ENCODE peak calls at places on chromosomes 5 and 9, in seven cellular contexts. One of them, this sample, is unnamed.

GRCh38 chr5:73748510-73749410 is 122.8 kb downstream of the ARHGEF28 start:
- DNase-seq in HTR-8/SVneo: no peak
- DNase-seq in DND-41: no peak
- DNase-seq in stimulated activated CD8-positive, alpha-beta memory T cell treated with anti-CD3 and anti-CD28 coated beads, Interleukin-15, amount 100 ng/mL, for 24 hours: no peak
- DNase-seq in stimulated activated CD4-positive, alpha-beta T cell treated with anti-CD3 and anti-CD28 coated beads, Interleukin-15, amount 100 ng/mL, for 1 hour: no peak
- DNase-seq in Right ventricle myocardium superior: peak; percentile 65
- DNase-seq in effector memory CD8-positive, alpha-beta T cell: no peak
- DNase-seq in this sample: peak; percentile 73

GRCh38 chr9:100066539-100066938 is 32.3 kb downstream of the ERP44 start:
- DNase-seq in DND-41: peak; percentile 51
- DNase-seq in Right ventricle myocardium superior: no peak
- DNase-seq in stimulated activated CD4-positive, alpha-beta T cell treated with anti-CD3 and anti-CD28 coated beads, Interleukin-15, amount 100 ng/mL, for 1 hour: no peak
- DNase-seq in effector memory CD8-positive, alpha-beta T cell: no peak
- DNase-seq in HTR-8/SVneo: no peak
- DNase-seq in stimulated activated CD8-positive, alpha-beta memory T cell treated with anti-CD3 and anti-CD28 coated beads, Interleukin-15, amount 100 ng/mL, for 24 hours: no peak
- DNase-seq in this sample: peak; percentile 33

GRCh38 chr5:147954971-147955370 is 48.6 kb upstream of the C5orf46 start:
- DNase-seq in HTR-8/SVneo: no peak
- DNase-seq in Right ventricle myocardium superior: no peak
- DNase-seq in stimulated activated CD4-positive, alpha-beta T cell treated with anti-CD3 and anti-CD28 coated beads, Interleukin-15, amount 100 ng/mL, for 1 hour: no peak
- DNase-seq in DND-41: no peak
- DNase-seq in stimulated activated CD8-positive, alpha-beta memory T cell treated with anti-CD3 and anti-CD28 coated beads, Interleukin-15, amount 100 ng/mL, for 24 hours: no peak
- DNase-seq in effector memory CD8-positive, alpha-beta T cell: no peak
- DNase-seq in this sample: no peak

GRCh38 chr9:132507670-132508469 is 74.5 kb upstream of the BARHL1 start:
- DNase-seq in stimulated activated CD4-positive, alpha-beta T cell treated with anti-CD3 and anti-CD28 coated beads, Interleukin-15, amount 100 ng/mL, for 1 hour: peak; percentile 37
- DNase-seq in HTR-8/SVneo: peak; percentile 85
- DNase-seq in stimulated activated CD8-positive, alpha-beta memory T cell treated with anti-CD3 and anti-CD28 coated beads, Interleukin-15, amount 100 ng/mL, for 24 hours: peak; percentile 31
- DNase-seq in Right ventricle myocardium superior: peak; percentile 67
- DNase-seq in effector memory CD8-positive, alpha-beta T cell: peak; percentile 61
- DNase-seq in DND-41: peak; percentile 73
- DNase-seq in this sample: peak; percentile 88

GRCh38 chr5:131303537-131303936 is 39.7 kb downstream of the CDC42SE2 start:
- DNase-seq in DND-41: no peak
- DNase-seq in Right ventricle myocardium superior: no peak
- DNase-seq in effector memory CD8-positive, alpha-beta T cell: no peak
- DNase-seq in HTR-8/SVneo: no peak
- DNase-seq in stimulated activated CD4-positive, alpha-beta T cell treated with anti-CD3 and anti-CD28 coated beads, Interleukin-15, amount 100 ng/mL, for 1 hour: no peak
- DNase-seq in stimulated activated CD8-positive, alpha-beta memory T cell treated with anti-CD3 and anti-CD28 coated beads, Interleukin-15, amount 100 ng/mL, for 24 hours: no peak
- DNase-seq in this sample: no peak

GRCh38 chr5:102539598-102539997 is 40.8 kb upstream of the SLCO6A1 start:
- DNase-seq in HTR-8/SVneo: no peak
- DNase-seq in Right ventricle myocardium superior: no peak
- DNase-seq in stimulated activated CD8-positive, alpha-beta memory T cell treated with anti-CD3 and anti-CD28 coated beads, Interleukin-15, amount 100 ng/mL, for 24 hours: no peak
- DNase-seq in effector memory CD8-positive, alpha-beta T cell: no peak
- DNase-seq in DND-41: no peak
- DNase-seq in stimulated activated CD4-positive, alpha-beta T cell treated with anti-CD3 and anti-CD28 coated beads, Interleukin-15, amount 100 ng/mL, for 1 hour: no peak
- DNase-seq in this sample: peak; percentile 96

GRCh38 chr5:13865317-13865716 is 79.2 kb downstream of the DNAH5 start:
- DNase-seq in HTR-8/SVneo: no peak
- DNase-seq in Right ventricle myocardium superior: no peak
- DNase-seq in stimulated activated CD8-positive, alpha-beta memory T cell treated with anti-CD3 and anti-CD28 coated beads, Interleukin-15, amount 100 ng/mL, for 24 hours: no peak
- DNase-seq in stimulated activated CD4-positive, alpha-beta T cell treated with anti-CD3 and anti-CD28 coated beads, Interleukin-15, amount 100 ng/mL, for 1 hour: no peak
- DNase-seq in effector memory CD8-positive, alpha-beta T cell: no peak
- DNase-seq in DND-41: no peak
- DNase-seq in this sample: peak; percentile 17

GRCh38 chr5:171433952-171434676 is 14.7 kb downstream of the FGF18 start:
- DNase-seq in Right ventricle myocardium superior: peak; percentile 1
- DNase-seq in stimulated activated CD4-positive, alpha-beta T cell treated with anti-CD3 and anti-CD28 coated beads, Interleukin-15, amount 100 ng/mL, for 1 hour: no peak
- DNase-seq in effector memory CD8-positive, alpha-beta T cell: no peak
- DNase-seq in HTR-8/SVneo: no peak
- DNase-seq in stimulated activated CD8-positive, alpha-beta memory T cell treated with anti-CD3 and anti-CD28 coated beads, Interleukin-15, amount 100 ng/mL, for 24 hours: no peak
- DNase-seq in DND-41: no peak
- DNase-seq in this sample: no peak

GRCh38 chr5:150487199-150488061 is 20.5 kb upstream of the NDST1 start:
- DNase-seq in stimulated activated CD8-positive, alpha-beta memory T cell treated with anti-CD3 and anti-CD28 coated beads, Interleukin-15, amount 100 ng/mL, for 24 hours: no peak
- DNase-seq in effector memory CD8-positive, alpha-beta T cell: no peak
- DNase-seq in stimulated activated CD4-positive, alpha-beta T cell treated with anti-CD3 and anti-CD28 coated beads, Interleukin-15, amount 100 ng/mL, for 1 hour: no peak
- DNase-seq in DND-41: no peak
- DNase-seq in HTR-8/SVneo: no peak
- DNase-seq in Right ventricle myocardium superior: peak; percentile 59
- DNase-seq in this sample: peak; percentile 68

GRCh38 chr9:21434202-21435014 is 5.8 kb upstream of the IFNA1 start:
- DNase-seq in stimulated activated CD4-positive, alpha-beta T cell treated with anti-CD3 and anti-CD28 coated beads, Interleukin-15, amount 100 ng/mL, for 1 hour: no peak
- DNase-seq in HTR-8/SVneo: peak; percentile 7
- DNase-seq in effector memory CD8-positive, alpha-beta T cell: peak; percentile 51
- DNase-seq in Right ventricle myocardium superior: no peak
- DNase-seq in DND-41: peak; percentile 24
- DNase-seq in stimulated activated CD8-positive, alpha-beta memory T cell treated with anti-CD3 and anti-CD28 coated beads, Interleukin-15, amount 100 ng/mL, for 24 hours: no peak
- DNase-seq in this sample: peak; percentile 75

GRCh38 chr9:98974994-98975712 is 31.4 kb downstream of the COL15A1 start:
- DNase-seq in HTR-8/SVneo: peak; percentile 77
- DNase-seq in Right ventricle myocardium superior: peak; percentile 92
- DNase-seq in stimulated activated CD8-positive, alpha-beta memory T cell treated with anti-CD3 and anti-CD28 coated beads, Interleukin-15, amount 100 ng/mL, for 24 hours: peak; percentile 79
- DNase-seq in DND-41: peak; percentile 80
- DNase-seq in stimulated activated CD4-positive, alpha-beta T cell treated with anti-CD3 and anti-CD28 coated beads, Interleukin-15, amount 100 ng/mL, for 1 hour: peak; percentile 75
- DNase-seq in effector memory CD8-positive, alpha-beta T cell: peak; percentile 77
- DNase-seq in this sample: peak; percentile 84

GRCh38 chr9:132572921-132573320 is 9.5 kb upstream of the BARHL1 start:
- DNase-seq in stimulated activated CD4-positive, alpha-beta T cell treated with anti-CD3 and anti-CD28 coated beads, Interleukin-15, amount 100 ng/mL, for 1 hour: no peak
- DNase-seq in DND-41: no peak
- DNase-seq in stimulated activated CD8-positive, alpha-beta memory T cell treated with anti-CD3 and anti-CD28 coated beads, Interleukin-15, amount 100 ng/mL, for 24 hours: no peak
- DNase-seq in HTR-8/SVneo: no peak
- DNase-seq in Right ventricle myocardium superior: peak; percentile 22
- DNase-seq in effector memory CD8-positive, alpha-beta T cell: no peak
- DNase-seq in this sample: peak; percentile 21

GRCh38 chr9:20189871-20190270 is 401.0 kb upstream of the SLC24A2 start:
- DNase-seq in Right ventricle myocardium superior: no peak
- DNase-seq in stimulated activated CD8-positive, alpha-beta memory T cell treated with anti-CD3 and anti-CD28 coated beads, Interleukin-15, amount 100 ng/mL, for 24 hours: no peak
- DNase-seq in stimulated activated CD4-positive, alpha-beta T cell treated with anti-CD3 and anti-CD28 coated beads, Interleukin-15, amount 100 ng/mL, for 1 hour: no peak
- DNase-seq in effector memory CD8-positive, alpha-beta T cell: no peak
- DNase-seq in DND-41: no peak
- DNase-seq in HTR-8/SVneo: no peak
- DNase-seq in this sample: peak; percentile 56

GRCh38 chr9:17962747-17963146 is 383.9 kb downstream of the SH3GL2 start:
- DNase-seq in Right ventricle myocardium superior: peak; percentile 35
- DNase-seq in effector memory CD8-positive, alpha-beta T cell: no peak
- DNase-seq in HTR-8/SVneo: no peak
- DNase-seq in stimulated activated CD8-positive, alpha-beta memory T cell treated with anti-CD3 and anti-CD28 coated beads, Interleukin-15, amount 100 ng/mL, for 24 hours: no peak
- DNase-seq in DND-41: no peak
- DNase-seq in stimulated activated CD4-positive, alpha-beta T cell treated with anti-CD3 and anti-CD28 coated beads, Interleukin-15, amount 100 ng/mL, for 1 hour: no peak
- DNase-seq in this sample: peak; percentile 25

GRCh38 chr5:124755565-124755964 is 9.1 kb upstream of the ZNF608 start:
- DNase-seq in effector memory CD8-positive, alpha-beta T cell: no peak
- DNase-seq in stimulated activated CD4-positive, alpha-beta T cell treated with anti-CD3 and anti-CD28 coated beads, Interleukin-15, amount 100 ng/mL, for 1 hour: no peak
- DNase-seq in stimulated activated CD8-positive, alpha-beta memory T cell treated with anti-CD3 and anti-CD28 coated beads, Interleukin-15, amount 100 ng/mL, for 24 hours: no peak
- DNase-seq in HTR-8/SVneo: no peak
- DNase-seq in DND-41: peak; percentile 10
- DNase-seq in Right ventricle myocardium superior: no peak
- DNase-seq in this sample: peak; percentile 94

GRCh38 chr9:70954126-70954525 is 167.3 kb downstream of the TRPM3 start:
- DNase-seq in stimulated activated CD4-positive, alpha-beta T cell treated with anti-CD3 and anti-CD28 coated beads, Interleukin-15, amount 100 ng/mL, for 1 hour: no peak
- DNase-seq in DND-41: no peak
- DNase-seq in HTR-8/SVneo: peak; percentile 72
- DNase-seq in stimulated activated CD8-positive, alpha-beta memory T cell treated with anti-CD3 and anti-CD28 coated beads, Interleukin-15, amount 100 ng/mL, for 24 hours: no peak
- DNase-seq in Right ventricle myocardium superior: no peak
- DNase-seq in effector memory CD8-positive, alpha-beta T cell: no peak
- DNase-seq in this sample: no peak

GRCh38 chr5:58921106-58921505 is 338.2 kb downstream of the RAB3C start:
- DNase-seq in effector memory CD8-positive, alpha-beta T cell: no peak
- DNase-seq in HTR-8/SVneo: no peak
- DNase-seq in DND-41: no peak
- DNase-seq in stimulated activated CD4-positive, alpha-beta T cell treated with anti-CD3 and anti-CD28 coated beads, Interleukin-15, amount 100 ng/mL, for 1 hour: no peak
- DNase-seq in stimulated activated CD8-positive, alpha-beta memory T cell treated with anti-CD3 and anti-CD28 coated beads, Interleukin-15, amount 100 ng/mL, for 24 hours: no peak
- DNase-seq in Right ventricle myocardium superior: no peak
- DNase-seq in this sample: no peak

GRCh38 chr9:28207657-28208056 is 634.4 kb upstream of the C9orf72 start:
- DNase-seq in stimulated activated CD4-positive, alpha-beta T cell treated with anti-CD3 and anti-CD28 coated beads, Interleukin-15, amount 100 ng/mL, for 1 hour: no peak
- DNase-seq in DND-41: no peak
- DNase-seq in effector memory CD8-positive, alpha-beta T cell: no peak
- DNase-seq in stimulated activated CD8-positive, alpha-beta memory T cell treated with anti-CD3 and anti-CD28 coated beads, Interleukin-15, amount 100 ng/mL, for 24 hours: no peak
- DNase-seq in HTR-8/SVneo: no peak
- DNase-seq in Right ventricle myocardium superior: no peak
- DNase-seq in this sample: peak; percentile 30

This sample was measured in NCI-H69.